ENCODE peak calls at places on chromosomes 2 and 18, in five cellular contexts. M is PC-3, V is body of pancreas, K is neuronal stem cell, L is heart left ventricle. H is an unnamed sample.

GRCh38 chr18:23276456-23276855 is 141.2 kb downstream of the CABLES1 start:
- DNase-seq in V (no peak), L (peak), K (no peak), M (no peak), H (no peak)

GRCh38 chr2:240964854-240965295 is 33.5 kb upstream of the SNED1 start:
- DNase-seq in K (no peak), V (no peak), M (no peak), L (no peak), H (no peak)

GRCh38 chr2:152790883-152791282 is 72.5 kb downstream of the ARL6IP6 start:
- DNase-seq in L (no peak), V (no peak), K (no peak), M (no peak), H (no peak)

GRCh38 chr2:240949791-240950705 is 43.9 kb downstream of the CROCC2 start:
- DNase-seq in L (no peak), V (no peak), M (no peak), K (no peak), H (no peak)

GRCh38 chr2:240614391-240614790 is 10.9 kb upstream of the GPR35 start:
- DNase-seq in K (no peak), L (no peak), V (peak), M (no peak), H (no peak)

GRCh38 chr2:148930046-148930775 is 55.2 kb downstream of the KIF5C start:
- DNase-seq in K (no peak), V (no peak), L (no peak), M (no peak), H (no peak)

GRCh38 chr2:95728878-95729511 is 137.2 kb downstream of the TRIM43 start:
- DNase-seq in K (peak), L (peak), V (peak), M (peak), H (peak)

GRCh38 chr2:529425-529824 is 147.8 kb downstream of the TMEM18 start:
- DNase-seq in L (no peak), V (no peak), M (peak), K (no peak), H (peak)

GRCh38 chr18:419542-420175 is 80.8 kb downstream of the COLEC12 start:
- DNase-seq in M (no peak), V (no peak), L (no peak), K (no peak), H (no peak)

GRCh38 chr2:9696731-9697130 is 65.9 kb upstream of the YWHAQ start:
- DNase-seq in L (no peak), K (no peak), M (no peak), V (no peak), H (peak)

GRCh38 chr18:44729631-44730101 is 49.0 kb downstream of the SETBP1 start:
- DNase-seq in L (no peak), K (no peak), M (no peak), V (no peak), H (peak)

GRCh38 chr2:118969734-118970395 is 27.9 kb downstream of the MARCO start:
- DNase-seq in L (no peak), M (no peak), K (no peak), V (no peak), H (no peak)

GRCh38 chr2:128622916-128623620 is 304.4 kb upstream of the HS6ST1 start:
- DNase-seq in L (no peak), V (no peak), K (no peak), M (no peak), H (no peak)

GRCh38 chr2:42844366-42844765 is 52.0 kb upstream of the HAAO start:
- DNase-seq in M (no peak), L (no peak), V (no peak), K (no peak), H (no peak)

GRCh38 chr2:233423436-233423860 is 69.2 kb downstream of the DGKD start:
- DNase-seq in V (no peak), M (no peak), K (no peak), L (no peak), H (no peak)

GRCh38 chr2:19360881-19361321 is 2.5 kb upstream of the OSR1 start:
- DNase-seq in V (no peak), K (no peak), M (no peak), L (no peak), H (no peak)

GRCh38 chr18:76496200-76496890 is 1.3 kb upstream of the ZNF516 start:
- DNase-seq in M (no peak), V (peak), L (peak), K (peak), H (no peak)

GRCh38 chr2:27747827-27748352 is 23.6 kb upstream of the MRPL33 start:
- DNase-seq in V (no peak), L (no peak), M (no peak), K (no peak), H (no peak)

GRCh38 chr2:213317929-213318328 is 33.7 kb downstream of the SPAG16 start:
- DNase-seq in V (no peak), K (no peak), L (no peak), M (peak), H (no peak)

GRCh38 chr2:48560546-48561209 is 30.7 kb downstream of the STON1 start:
- DNase-seq in M (no peak), K (no peak), L (no peak), V (no peak), H (no peak)

GRCh38 chr2:135473567-135473966 is 57.5 kb downstream of the ZRANB3 start:
- DNase-seq in L (no peak), M (peak), K (no peak), V (no peak), H (no peak)

GRCh38 chr2:233422050-233422639 is 67.9 kb downstream of the DGKD start:
- DNase-seq in V (peak), K (no peak), L (no peak), M (peak), H (no peak)

GRCh38 chr2:43467889-43468288 is 127.9 kb downstream of the THADA start:
- DNase-seq in V (no peak), M (peak), K (no peak), L (no peak), H (peak)

GRCh38 chr2:231050018-231050901 is 6.4 kb upstream of the PSMD1 start:
- DNase-seq in K (no peak), L (no peak), V (peak), M (no peak), H (no peak)

GRCh38 chr2:68110102-68110501 is 47.3 kb upstream of the C1D start:
- DNase-seq in L (no peak), K (no peak), M (peak), V (no peak), H (no peak)

GRCh38 chr2:148554459-148555247 is 89.9 kb upstream of the EPC2 start:
- DNase-seq in K (no peak), L (no peak), M (peak), V (no peak), H (peak)

GRCh38 chr2:23859983-23860382 is 66.9 kb downstream of the ATAD2B start:
- DNase-seq in M (no peak), V (no peak), L (no peak), K (no peak), H (peak)

GRCh38 chr18:52343138-52343537 is 3.1 kb downstream of the DCC start:
- DNase-seq in K (no peak), M (peak), V (no peak), L (no peak), H (no peak)

GRCh38 chr18:9275890-9276289 is 58.7 kb upstream of the TWSG1 start:
- DNase-seq in M (peak), V (no peak), K (no peak), L (no peak), H (no peak)

GRCh38 chr18:37261246-37261927 is 304.2 kb downstream of the CELF4 start:
- DNase-seq in V (no peak), L (no peak), K (no peak), M (no peak), H (no peak)

GRCh38 chr2:11379558-11379957 is 35.1 kb upstream of the ROCK2 start:
- DNase-seq in L (no peak), M (no peak), K (no peak), V (no peak), H (peak)

GRCh38 chr2:40292291-40292690 is 159.6 kb downstream of the SLC8A1 start:
- DNase-seq in L (no peak), M (no peak), K (no peak), V (no peak), H (no peak)

GRCh38 chr18:49968649-49969309 is 155.4 kb upstream of the ACAA2 start:
- DNase-seq in V (no peak), L (no peak), K (no peak), M (no peak), H (no peak)

GRCh38 chr18:8212893-8213805 is 396.1 kb upstream of the RAB12 start:
- DNase-seq in V (no peak), K (no peak), M (peak), L (no peak), H (no peak)
- H3K27ac ChIP-seq in V (no peak), K (no peak), M (no peak), L (no peak), H (no peak)

GRCh38 chr18:62555135-62555534 is 32.3 kb downstream of the ZCCHC2 start:
- DNase-seq in K (no peak), L (no peak), V (no peak), M (peak), H (peak)
- H3K27ac ChIP-seq in K (no peak), L (no peak), V (no peak), M (peak), H (peak)

GRCh38 chr2:88885275-88885674 is 193.8 kb downstream of the RPIA start:
- DNase-seq in K (no peak), M (no peak), V (no peak), L (no peak), H (no peak)
- H3K27ac ChIP-seq in K (no peak), M (no peak), V (no peak), L (no peak), H (no peak)

GRCh38 chr2:223598994-223599645 is 3.0 kb downstream of the SCG2 start:
- DNase-seq in V (no peak), K (no peak), M (peak), L (no peak), H (no peak)
- H3K27ac ChIP-seq in V (no peak), K (no peak), M (no peak), L (no peak), H (no peak)

GRCh38 chr2:237191693-237192076 is 106.0 kb downstream of the COPS8 start:
- DNase-seq in L (no peak), K (no peak), V (no peak), M (no peak), H (no peak)
- H3K27ac ChIP-seq in L (peak), K (no peak), V (no peak), M (no peak), H (no peak)

GRCh38 chr2:157257312-157258252 is at the start of gene GALNT5:
- DNase-seq in M (no peak), K (peak), V (peak), L (no peak), H (no peak)

GRCh38 chr2:157260403-157261198 is 3.1 kb downstream of the GALNT5 start:
- DNase-seq in V (no peak), M (no peak), L (no peak), K (no peak), H (no peak)

GRCh38 chr2:157256621-157257020 is 884 bp upstream of the GALNT5 start:
- DNase-seq in K (no peak), L (no peak), V (no peak), M (no peak), H (no peak)

GRCh38 chr2:157261199-157261782 is 3.8 kb downstream of the GALNT5 start:
- DNase-seq in M (peak), L (no peak), K (no peak), V (peak), H (peak)

GRCh38 chr2:157258520-157259326 is 1.2 kb downstream of the GALNT5 start:
- DNase-seq in V (no peak), K (no peak), M (no peak), L (no peak), H (no peak)
- H3K27ac ChIP-seq in V (no peak), K (no peak), M (no peak), L (no peak), H (peak)

H was measured in foreskin keratinocyte.